ENCODE peak calls at places on chromosome 10, in seven cellular contexts. B is transverse colon, S is fibroblast of pulmonary artery, E is cardiac muscle cell, P is posterior cingulate gyrus, Q is cardiac fibroblast, A is globus pallidus. M is an unnamed sample.

GRCh38 chr10:95698415-95698814 is 4.7 kb upstream of the TCTN3 start:
- DNase-seq in B (no peak), S (no peak), E (no peak), P (no peak), Q (no peak), A (no peak), M (no peak)

GRCh38 chr10:1074063-1074747 is 18.0 kb downstream of the WDR37 start:
- DNase-seq in B (no peak), S (no peak), E (no peak), P (no peak), Q (no peak), A (no peak), M (no peak)

GRCh38 chr10:118873080-118873737 is 118.4 kb upstream of the CACUL1 start:
- DNase-seq in B (no peak), S (peak; percentile 53), E (peak; percentile 1), P (no peak), Q (peak; percentile 64), A (no peak), M (peak; percentile 30)

GRCh38 chr10:86102446-86102845 is 264.1 kb downstream of the GRID1 start:
- DNase-seq in B (no peak), S (no peak), E (no peak), P (no peak), Q (no peak), A (no peak), M (no peak)

GRCh38 chr10:7797582-7797981 is 9.6 kb downstream of the ATP5F1C start:
- DNase-seq in B (no peak), S (peak; percentile 91), E (no peak), P (no peak), Q (peak; percentile 94), A (no peak), M (peak; percentile 97)

GRCh38 chr10:114157912-114158311 is 16.1 kb downstream of the CCDC186 start:
- DNase-seq in B (no peak), S (no peak), E (no peak), P (no peak), Q (no peak), A (no peak), M (no peak)

GRCh38 chr10:30784896-30785605 is 155.5 kb upstream of the LYZL2 start:
- DNase-seq in B (peak; percentile 68), S (peak; percentile 78), E (peak; percentile 95), P (peak; percentile 74), Q (peak; percentile 64), A (peak; percentile 92), M (peak; percentile 75)

GRCh38 chr10:72080042-72081035 is 8.0 kb downstream of the SPOCK2 start:
- DNase-seq in B (no peak), S (no peak), E (no peak), P (no peak), Q (no peak), A (no peak), M (no peak)

GRCh38 chr10:48306870-48307531 is 524 bp downstream of the MAPK8 start:
- DNase-seq in B (peak; percentile 60), S (peak; percentile 43), E (peak; percentile 77), P (peak; percentile 69), Q (peak; percentile 36), A (no peak), M (peak; percentile 36)

GRCh38 chr10:28560617-28561016 is 27.7 kb downstream of the WAC start:
- DNase-seq in B (no peak), S (no peak), E (no peak), P (no peak), Q (no peak), A (no peak), M (no peak)

GRCh38 chr10:20995123-20995978 is 98.2 kb upstream of the NEBL start:
- DNase-seq in B (no peak), S (peak; percentile 31), E (no peak), P (no peak), Q (no peak), A (peak; percentile 7), M (no peak)

GRCh38 chr10:113060221-113061053 is 110.4 kb downstream of the TCF7L2 start:
- DNase-seq in B (peak; percentile 44), S (peak; percentile 36), E (no peak), P (peak; percentile 72), Q (peak; percentile 47), A (peak; percentile 78), M (no peak)

GRCh38 chr10:71077796-71078453 is 134.4 kb upstream of the UNC5B start:
- DNase-seq in B (peak; percentile 3), S (no peak), E (no peak), P (no peak), Q (no peak), A (no peak), M (no peak)

GRCh38 chr10:119658274-119658673 is 7.1 kb downstream of the BAG3 start:
- DNase-seq in B (peak; percentile 70), S (peak; percentile 89), E (peak; percentile 49), P (peak; percentile 43), Q (peak; percentile 95), A (no peak), M (peak; percentile 89)

GRCh38 chr10:129832582-129833249 is 131.4 kb downstream of the EBF3 start:
- DNase-seq in B (no peak), S (no peak), E (no peak), P (no peak), Q (no peak), A (no peak), M (no peak)

GRCh38 chr10:72834183-72834825 is 59.2 kb upstream of the OIT3 start:
- DNase-seq in B (no peak), S (peak; percentile 89), E (peak; percentile 64), P (peak; percentile 32), Q (peak; percentile 88), A (peak; percentile 75), M (peak; percentile 47)

GRCh38 chr10:43689007-43689491 is 40.4 kb upstream of the ZNF32 start:
- DNase-seq in B (no peak), S (no peak), E (no peak), P (no peak), Q (no peak), A (no peak), M (no peak)

GRCh38 chr10:70308121-70309060 is 24.6 kb upstream of the NPFFR1 start:
- DNase-seq in B (no peak), S (no peak), E (no peak), P (no peak), Q (no peak), A (no peak), M (no peak)

GRCh38 chr10:117537436-117537903 is 5.1 kb upstream of the EMX2 start:
- DNase-seq in B (no peak), S (no peak), E (peak; percentile 69), P (peak; percentile 54), Q (no peak), A (no peak), M (no peak)

GRCh38 chr10:125116652-125117310 is 43.6 kb downstream of the CTBP2 start:
- DNase-seq in B (no peak), S (no peak), E (no peak), P (no peak), Q (no peak), A (no peak), M (no peak)

GRCh38 chr10:90319188-90319914 is 538.5 kb downstream of the HTR7 start:
- DNase-seq in B (no peak), S (peak; percentile 87), E (peak; percentile 8), P (no peak), Q (peak; percentile 97), A (no peak), M (peak; percentile 93)

GRCh38 chr10:124224331-124225028 is 131.1 kb upstream of the CHST15 start:
- DNase-seq in B (no peak), S (no peak), E (no peak), P (no peak), Q (peak; percentile 5), A (peak; percentile 31), M (peak; percentile 26)

GRCh38 chr10:12814166-12814565 is 187.3 kb downstream of the CCDC3 start:
- DNase-seq in B (no peak), S (no peak), E (no peak), P (no peak), Q (no peak), A (no peak), M (no peak)

M was measured in astrocyte.